ENCODE peak calls at places on chromosomes 5 and 9, in seven cellular contexts. S is IMR-90, Y is breast epithelium, W is esophagus squamous epithelium, T is Peyer's patch, B is body of pancreas, Z is stomach. H is an unnamed sample.

GRCh38 chr5:129554134-129554904 is 94.2 kb downstream of the ADAMTS19 start:
- DNase-seq in S (peak; percentile 11), Y (no peak), W (no peak), T (no peak), B (no peak), Z (no peak), H (no peak)

GRCh38 chr5:115543931-115544370 is 624 bp downstream of the FEM1C start:
- DNase-seq in S (peak; percentile 53), Y (peak; percentile 53), W (no peak), T (no peak), B (peak; percentile 57), Z (peak; percentile 55), H (peak; percentile 51)

GRCh38 chr9:4934976-4935672 is 49.9 kb upstream of the JAK2 start:
- DNase-seq in S (no peak), Y (no peak), W (no peak), T (no peak), B (no peak), Z (no peak), H (no peak)

GRCh38 chr9:86925686-86926085 is 21.6 kb downstream of the GAS1 start:
- DNase-seq in S (peak; percentile 33), Y (no peak), W (no peak), T (no peak), B (no peak), Z (no peak), H (no peak)

GRCh38 chr9:96061293-96061987 is 185.9 kb downstream of the ERCC6L2 start:
- DNase-seq in S (peak; percentile 41), Y (no peak), W (no peak), T (no peak), B (peak; percentile 66), Z (peak; percentile 57), H (no peak)

GRCh38 chr5:137871571-137871970 is 3.9 kb downstream of the MYOT start:
- DNase-seq in S (no peak), Y (no peak), W (no peak), T (no peak), B (no peak), Z (no peak), H (no peak)

GRCh38 chr5:10372726-10373709 is 19.5 kb downstream of the MARCHF6 start:
- DNase-seq in S (no peak), Y (no peak), W (no peak), T (no peak), B (no peak), Z (no peak), H (no peak)

GRCh38 chr5:117623042-117623815 is 1048.6 kb upstream of the SEMA6A start:
- DNase-seq in S (peak; percentile 10), Y (no peak), W (no peak), T (no peak), B (no peak), Z (no peak), H (no peak)

GRCh38 chr9:131266301-131267229 is 9.7 kb downstream of the FAM78A start:
- DNase-seq in S (no peak), Y (no peak), W (no peak), T (no peak), B (no peak), Z (no peak), H (peak; percentile 66)

GRCh38 chr9:98642661-98643312 is 65.9 kb downstream of the GABBR2 start:
- DNase-seq in S (no peak), Y (no peak), W (no peak), T (no peak), B (no peak), Z (no peak), H (no peak)
- H3K4me3 ChIP-seq in S (no peak overlapping the region), Y (no peak overlapping the region), W (no peak overlapping the region), T (no peak overlapping the region), B (no peak overlapping the region), Z (no peak overlapping the region), H (no peak overlapping the region)

GRCh38 chr5:76715734-76716455 is at the start of gene F2R:
- DNase-seq in S (peak; percentile 70), Y (no peak), W (no peak), T (peak; percentile 73), B (peak; percentile 35), Z (peak; percentile 38), H (peak; percentile 78)
- TF ChIP-seq POLR2A in S (peak; percentile 61), Y (no peak), W (no peak), T (no peak), B (no peak), Z (no peak), H (no peak)

GRCh38 chr9:111648066-111648465 is 13.3 kb upstream of the GNG10 start:
- DNase-seq in S (peak; percentile 62), Y (no peak), W (no peak), T (no peak), B (no peak), Z (no peak), H (no peak)

GRCh38 chr9:111644195-111644772 is 13.2 kb downstream of the DNAJC25 start:
- DNase-seq in S (no peak), Y (no peak), W (no peak), T (no peak), B (no peak), Z (no peak), H (no peak)

GRCh38 chr9:111649016-111649415 is 12.4 kb upstream of the GNG10 start:
- DNase-seq in S (no peak), Y (no peak), W (no peak), T (no peak), B (no peak), Z (no peak), H (no peak)

GRCh38 chr9:111646417-111646816 is 15.0 kb upstream of the GNG10 start:
- DNase-seq in S (no peak), Y (no peak), W (no peak), T (no peak), B (no peak), Z (no peak), H (no peak)

DNA sequence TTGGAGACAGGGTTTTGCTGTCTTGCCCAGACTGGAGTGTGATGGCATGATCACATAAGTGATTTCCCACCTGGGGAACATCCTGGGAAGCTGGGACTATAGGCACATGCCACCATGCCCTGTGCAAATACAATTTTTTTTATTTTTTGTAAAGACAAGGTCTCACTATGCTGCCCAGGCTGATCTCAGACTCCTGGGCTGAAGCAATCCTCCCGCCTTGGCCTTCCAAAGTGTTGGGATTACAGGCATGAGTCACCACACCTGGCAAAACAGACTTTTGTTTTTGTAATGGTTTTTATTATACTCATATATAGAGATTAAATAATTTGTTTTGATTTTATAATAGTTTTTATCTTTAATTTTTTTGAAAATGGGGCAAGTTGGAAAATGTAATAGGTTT is 14.7 kb downstream of the DNAJC25 start:
- DNase-seq in S (peak; percentile 36), Y (no peak), W (no peak), T (no peak), B (peak; percentile 23), Z (no peak), H (no peak)
- H3K36me3 ChIP-seq in S (peaks cover 22% of the 10 kb centered on the region), Y (no peaks in the 10 kb centered on the region), W (no peaks in the 10 kb centered on the region), T (peaks cover 3% of the 10 kb centered on the region), B (peaks cover 6% of the 10 kb centered on the region), Z (peaks cover 37% of the 10 kb centered on the region), H (peaks cover 49% of the 10 kb centered on the region)

GRCh38 chr9:98805506-98806272 is 1.8 kb upstream of the GALNT12 start:
- DNase-seq in S (peak; percentile 86), Y (no peak), W (no peak), T (no peak), B (no peak), Z (no peak), H (no peak)

GRCh38 chr9:98807070-98807810 is at the start of gene GALNT12:
- DNase-seq in S (no peak), Y (no peak), W (no peak), T (peak; percentile 87), B (peak; percentile 69), Z (peak; percentile 47), H (no peak)

GRCh38 chr9:98808411-98808815 is 943 bp downstream of the GALNT12 start:
- DNase-seq in S (no peak), Y (no peak), W (no peak), T (peak; percentile 89), B (peak; percentile 82), Z (peak; percentile 89), H (no peak)

GRCh38 chr9:98807811-98808195 is 333 bp downstream of the GALNT12 start:
- DNase-seq in S (no peak), Y (no peak), W (no peak), T (peak; percentile 64), B (peak; percentile 45), Z (no peak), H (no peak)

GRCh38 chr9:98806394-98807069 is 938 bp upstream of the GALNT12 start:
- DNase-seq in S (peak; percentile 27), Y (no peak), W (no peak), T (no peak), B (no peak), Z (no peak), H (no peak)
- H3K4me3 ChIP-seq in S (no peak overlapping the region), Y (no peak overlapping the region), W (peak overlapping the region; percentile 59), T (no peak overlapping the region), B (no peak overlapping the region), Z (peak overlapping the region; percentile 53), H (no peak overlapping the region)

DNA sequence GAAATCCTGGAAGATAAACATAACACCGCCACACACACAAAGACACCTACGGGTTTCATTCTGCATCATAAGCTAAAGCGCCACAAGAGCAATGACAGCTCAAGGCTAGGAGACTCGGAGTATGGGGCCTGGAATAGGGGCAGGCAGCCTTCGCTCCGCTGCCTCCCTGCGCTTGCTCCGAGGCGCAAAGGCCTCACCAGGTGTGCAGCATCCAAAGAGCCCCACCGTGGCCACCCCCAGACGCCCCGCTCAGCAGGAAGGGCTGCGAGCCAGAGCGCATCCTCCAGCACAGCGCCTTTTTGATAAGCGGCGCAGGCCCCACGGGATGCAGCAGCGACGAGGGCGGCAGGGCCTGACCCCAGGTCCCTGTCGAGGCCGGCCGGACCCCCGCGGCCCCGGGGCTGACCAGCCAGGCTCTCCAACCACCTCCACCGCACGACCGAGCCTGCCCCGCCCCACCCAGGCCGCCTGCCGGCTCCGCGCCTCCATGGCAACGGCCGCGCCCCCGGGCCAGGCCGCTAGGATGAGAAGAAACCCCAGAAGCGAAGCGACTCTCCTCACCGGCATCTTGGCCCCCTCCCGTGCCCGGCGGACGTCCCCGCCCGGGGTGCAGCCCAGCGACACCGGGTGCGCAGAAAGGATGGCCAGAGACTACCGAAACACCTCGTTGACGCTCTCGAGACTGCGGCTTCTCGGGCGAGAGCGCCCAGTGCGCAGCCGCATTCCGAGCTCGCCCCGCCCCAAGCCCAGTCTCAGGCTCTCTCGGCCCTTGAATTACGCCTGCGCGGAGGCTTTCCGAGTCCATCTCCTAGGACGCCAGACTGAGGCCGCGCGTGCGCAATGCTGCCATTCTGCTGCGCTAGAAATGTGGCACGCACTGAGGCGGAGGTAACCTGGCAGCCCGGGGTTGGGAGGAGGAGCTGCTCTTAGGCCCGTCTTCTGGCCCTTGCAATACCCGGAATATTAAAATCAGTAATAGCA is at the start of gene KIF3A:
- DNase-seq in S (peak; percentile 91), Y (peak; percentile 89), W (peak; percentile 70), T (peak; percentile 97), B (peak; percentile 99), Z (peak; percentile 98), H (peak; percentile 93)
- TF ChIP-seq POLR2A in S (no peak), Y (no peak), W (peak; percentile 12), T (no peak), B (no peak), Z (no peak), H (peak; percentile 63)